ENCODE peak calls at places on chromosomes 7 and 10, in nine cellular contexts. One of them, this sample, is unnamed.

GRCh38 chr7:157503229-157503628 is 166.4 kb downstream of the DNAJB6 start:
- DNase-seq in CD8-positive, alpha-beta T cell: no peak
- DNase-seq in effector memory CD4-positive, alpha-beta T cell: no peak
- DNase-seq in stomach: peak
- DNase-seq in pons: no peak
- DNase-seq in activated naive CD4-positive, alpha-beta T cell treated with Interleukin-2 at 50 U/mL for 16 hours: no peak
- DNase-seq in HFFc6: no peak
- DNase-seq in sigmoid colon: peak
- DNase-seq in left ventricle myocardium inferior: no peak
- DNase-seq in this sample: no peak

GRCh38 chr10:110137142-110137545 is 70.3 kb upstream of the MXI1 start:
- DNase-seq in CD8-positive, alpha-beta T cell: no peak
- DNase-seq in effector memory CD4-positive, alpha-beta T cell: no peak
- DNase-seq in stomach: no peak
- DNase-seq in pons: peak
- DNase-seq in activated naive CD4-positive, alpha-beta T cell treated with Interleukin-2 at 50 U/mL for 16 hours: no peak
- DNase-seq in HFFc6: peak
- DNase-seq in sigmoid colon: no peak
- DNase-seq in left ventricle myocardium inferior: no peak
- DNase-seq in this sample: no peak

GRCh38 chr10:74118794-74119193 is 31.8 kb downstream of the AP3M1 start:
- DNase-seq in CD8-positive, alpha-beta T cell: no peak
- DNase-seq in effector memory CD4-positive, alpha-beta T cell: no peak
- DNase-seq in stomach: no peak
- DNase-seq in pons: no peak
- DNase-seq in activated naive CD4-positive, alpha-beta T cell treated with Interleukin-2 at 50 U/mL for 16 hours: no peak
- DNase-seq in HFFc6: peak
- DNase-seq in sigmoid colon: no peak
- DNase-seq in left ventricle myocardium inferior: no peak
- DNase-seq in this sample: no peak

GRCh38 chr7:149261321-149261828 is 621 bp upstream of the ZNF783 start:
- DNase-seq in CD8-positive, alpha-beta T cell: peak
- DNase-seq in effector memory CD4-positive, alpha-beta T cell: no peak
- DNase-seq in stomach: no peak
- DNase-seq in pons: peak
- DNase-seq in activated naive CD4-positive, alpha-beta T cell treated with Interleukin-2 at 50 U/mL for 16 hours: peak
- DNase-seq in HFFc6: peak
- DNase-seq in sigmoid colon: no peak
- DNase-seq in left ventricle myocardium inferior: no peak
- DNase-seq in this sample: no peak

GRCh38 chr10:103653581-103654020 is 160.1 kb downstream of the NEURL1 start:
- DNase-seq in CD8-positive, alpha-beta T cell: no peak
- DNase-seq in effector memory CD4-positive, alpha-beta T cell: no peak
- DNase-seq in stomach: peak
- DNase-seq in pons: no peak
- DNase-seq in activated naive CD4-positive, alpha-beta T cell treated with Interleukin-2 at 50 U/mL for 16 hours: no peak
- DNase-seq in HFFc6: no peak
- DNase-seq in sigmoid colon: no peak
- DNase-seq in left ventricle myocardium inferior: no peak
- DNase-seq in this sample: peak

GRCh38 chr7:80372415-80372814 is 139.4 kb downstream of the GNAT3 start:
- DNase-seq in CD8-positive, alpha-beta T cell: no peak
- DNase-seq in effector memory CD4-positive, alpha-beta T cell: no peak
- DNase-seq in stomach: no peak
- DNase-seq in pons: no peak
- DNase-seq in activated naive CD4-positive, alpha-beta T cell treated with Interleukin-2 at 50 U/mL for 16 hours: no peak
- DNase-seq in HFFc6: peak
- DNase-seq in sigmoid colon: no peak
- DNase-seq in left ventricle myocardium inferior: no peak
- DNase-seq in this sample: no peak

GRCh38 chr10:124648738-124649137 is 95.4 kb downstream of the FAM53B start:
- DNase-seq in CD8-positive, alpha-beta T cell: peak
- DNase-seq in effector memory CD4-positive, alpha-beta T cell: peak
- DNase-seq in stomach: peak
- DNase-seq in pons: peak
- DNase-seq in activated naive CD4-positive, alpha-beta T cell treated with Interleukin-2 at 50 U/mL for 16 hours: peak
- DNase-seq in HFFc6: peak
- DNase-seq in sigmoid colon: peak
- DNase-seq in left ventricle myocardium inferior: peak
- DNase-seq in this sample: peak

GRCh38 chr7:830069-830468 is 2.2 kb upstream of the SUN1 start:
- DNase-seq in CD8-positive, alpha-beta T cell: no peak
- DNase-seq in effector memory CD4-positive, alpha-beta T cell: no peak
- DNase-seq in stomach: no peak
- DNase-seq in pons: no peak
- DNase-seq in activated naive CD4-positive, alpha-beta T cell treated with Interleukin-2 at 50 U/mL for 16 hours: no peak
- DNase-seq in HFFc6: no peak
- DNase-seq in sigmoid colon: no peak
- DNase-seq in left ventricle myocardium inferior: no peak
- DNase-seq in this sample: peak

GRCh38 chr7:99733448-99733847 is 1.5 kb downstream of the CYP3A7 start:
- DNase-seq in CD8-positive, alpha-beta T cell: no peak
- DNase-seq in effector memory CD4-positive, alpha-beta T cell: no peak
- DNase-seq in stomach: no peak
- DNase-seq in pons: no peak
- DNase-seq in activated naive CD4-positive, alpha-beta T cell treated with Interleukin-2 at 50 U/mL for 16 hours: peak
- DNase-seq in HFFc6: no peak
- DNase-seq in sigmoid colon: no peak
- DNase-seq in left ventricle myocardium inferior: no peak
- DNase-seq in this sample: no peak

GRCh38 chr7:117383826-117384225 is 43.5 kb downstream of the ASZ1 start:
- DNase-seq in CD8-positive, alpha-beta T cell: no peak
- DNase-seq in effector memory CD4-positive, alpha-beta T cell: no peak
- DNase-seq in stomach: no peak
- DNase-seq in pons: no peak
- DNase-seq in activated naive CD4-positive, alpha-beta T cell treated with Interleukin-2 at 50 U/mL for 16 hours: no peak
- DNase-seq in HFFc6: no peak
- DNase-seq in sigmoid colon: no peak
- DNase-seq in left ventricle myocardium inferior: no peak
- DNase-seq in this sample: no peak

GRCh38 chr10:124641282-124642075 is 102.7 kb downstream of the FAM53B start:
- DNase-seq in CD8-positive, alpha-beta T cell: peak
- DNase-seq in effector memory CD4-positive, alpha-beta T cell: no peak
- DNase-seq in stomach: no peak
- DNase-seq in pons: peak
- DNase-seq in activated naive CD4-positive, alpha-beta T cell treated with Interleukin-2 at 50 U/mL for 16 hours: peak
- DNase-seq in HFFc6: peak
- DNase-seq in sigmoid colon: peak
- DNase-seq in left ventricle myocardium inferior: peak
- DNase-seq in this sample: peak

GRCh38 chr10:74634995-74635536 is 191.3 kb upstream of the KAT6B start:
- DNase-seq in CD8-positive, alpha-beta T cell: no peak
- DNase-seq in effector memory CD4-positive, alpha-beta T cell: no peak
- DNase-seq in stomach: no peak
- DNase-seq in pons: no peak
- DNase-seq in activated naive CD4-positive, alpha-beta T cell treated with Interleukin-2 at 50 U/mL for 16 hours: no peak
- DNase-seq in HFFc6: no peak
- DNase-seq in sigmoid colon: no peak
- DNase-seq in left ventricle myocardium inferior: no peak
- DNase-seq in this sample: no peak

This sample was measured in left lung.